ENCODE peak calls at places on chromosomes 4 and X, in five cellular contexts. One of them, this sample, is unnamed.

GRCh38 chr4:151418385-151418784 is 9.4 kb downstream of the FHIP1A start:
- DNase-seq in A549: no peak
- DNase-seq in H1: no peak
- DNase-seq in HepG2: peak; percentile 75
- DNase-seq in K562: no peak
- DNase-seq in this sample: no peak

GRCh38 chrX:134999469-134999868 is 8.7 kb downstream of the SMIM10 start:
- DNase-seq in K562: peak; percentile 30
- DNase-seq in H1: no peak
- DNase-seq in A549: peak; percentile 22
- DNase-seq in HepG2: peak; percentile 44
- DNase-seq in this sample: peak; percentile 2

GRCh38 chr4:26346203-26346620 is 25.4 kb downstream of the RBPJ start:
- DNase-seq in HepG2: no peak
- DNase-seq in H1: no peak
- DNase-seq in A549: no peak
- DNase-seq in K562: peak; percentile 82
- DNase-seq in this sample: no peak

GRCh38 chrX:48472225-48472624 is 2.2 kb upstream of the SLC38A5 start:
- DNase-seq in K562: no peak
- DNase-seq in A549: no peak
- DNase-seq in HepG2: no peak
- DNase-seq in H1: no peak
- DNase-seq in this sample: no peak

GRCh38 chr4:84786478-84786877 is 180.0 kb downstream of the WDFY3 start:
- DNase-seq in A549: no peak
- DNase-seq in HepG2: no peak
- DNase-seq in H1: no peak
- DNase-seq in K562: no peak
- DNase-seq in this sample: no peak

GRCh38 chr4:8025668-8026067 is 86.0 kb upstream of the AFAP1 start:
- DNase-seq in H1: no peak
- DNase-seq in HepG2: no peak
- DNase-seq in A549: no peak
- DNase-seq in K562: no peak
- DNase-seq in this sample: no peak

GRCh38 chrX:77160301-77160700 is 286.9 kb upstream of the FGF16 start:
- DNase-seq in H1: peak; percentile 7
- DNase-seq in A549: no peak
- DNase-seq in K562: no peak
- DNase-seq in HepG2: no peak
- DNase-seq in this sample: no peak

GRCh38 chrX:37462346-37462745 is 109.1 kb upstream of the LANCL3 start:
- DNase-seq in HepG2: no peak
- DNase-seq in H1: no peak
- DNase-seq in K562: no peak
- DNase-seq in A549: no peak
- DNase-seq in this sample: no peak

GRCh38 chr4:41957634-41958033 is 22.4 kb downstream of the TMEM33 start:
- DNase-seq in A549: peak; percentile 11
- DNase-seq in H1: no peak
- DNase-seq in HepG2: peak; percentile 27
- DNase-seq in K562: peak; percentile 60
- DNase-seq in this sample: peak; percentile 20

GRCh38 chrX:8692886-8693285 is 39.1 kb downstream of the ANOS1 start:
- DNase-seq in A549: no peak
- DNase-seq in K562: no peak
- DNase-seq in HepG2: no peak
- DNase-seq in H1: no peak
- DNase-seq in this sample: no peak

GRCh38 chr4:54959656-54960055 is 165.7 kb downstream of the KDR start:
- DNase-seq in H1: no peak
- DNase-seq in HepG2: no peak
- DNase-seq in K562: no peak
- DNase-seq in A549: no peak
- DNase-seq in this sample: no peak

GRCh38 chr4:54539500-54540029 is 118.2 kb upstream of the KIT start:
- DNase-seq in K562: peak; percentile 26
- DNase-seq in H1: no peak
- DNase-seq in A549: peak; percentile 6
- DNase-seq in HepG2: peak; percentile 6
- DNase-seq in this sample: no peak

GRCh38 chr4:176902710-176903323 is 110.1 kb upstream of the VEGFC start:
- DNase-seq in H1: no peak
- DNase-seq in K562: no peak
- DNase-seq in A549: no peak
- DNase-seq in HepG2: no peak
- DNase-seq in this sample: peak; percentile 53
- TF ChIP-seq HDAC2 in H1: no peak
- TF ChIP-seq HDAC2 in K562: no peak
- TF ChIP-seq HDAC2 in A549: no peak
- TF ChIP-seq HDAC2 in HepG2: no peak
- TF ChIP-seq HDAC2 in this sample: no peak

GRCh38 chrX:154733072-154733425 is 17.8 kb downstream of the GAB3 start:
- DNase-seq in H1: no peak
- DNase-seq in K562: no peak
- DNase-seq in HepG2: no peak
- DNase-seq in A549: no peak
- DNase-seq in this sample: no peak

GRCh38 chrX:154731881-154732280 is 19.0 kb downstream of the GAB3 start:
- DNase-seq in HepG2: no peak
- DNase-seq in H1: no peak
- DNase-seq in K562: no peak
- DNase-seq in A549: no peak
- DNase-seq in this sample: no peak

GRCh38 chrX:154734101-154734781 is 16.6 kb downstream of the GAB3 start:
- DNase-seq in H1: no peak
- DNase-seq in A549: no peak
- DNase-seq in K562: no peak
- DNase-seq in HepG2: no peak
- DNase-seq in this sample: no peak

GRCh38 chrX:154731203-154731602 is 19.7 kb downstream of the GAB3 start:
- DNase-seq in HepG2: no peak
- DNase-seq in A549: no peak
- DNase-seq in H1: no peak
- DNase-seq in K562: no peak
- DNase-seq in this sample: no peak

DNA sequence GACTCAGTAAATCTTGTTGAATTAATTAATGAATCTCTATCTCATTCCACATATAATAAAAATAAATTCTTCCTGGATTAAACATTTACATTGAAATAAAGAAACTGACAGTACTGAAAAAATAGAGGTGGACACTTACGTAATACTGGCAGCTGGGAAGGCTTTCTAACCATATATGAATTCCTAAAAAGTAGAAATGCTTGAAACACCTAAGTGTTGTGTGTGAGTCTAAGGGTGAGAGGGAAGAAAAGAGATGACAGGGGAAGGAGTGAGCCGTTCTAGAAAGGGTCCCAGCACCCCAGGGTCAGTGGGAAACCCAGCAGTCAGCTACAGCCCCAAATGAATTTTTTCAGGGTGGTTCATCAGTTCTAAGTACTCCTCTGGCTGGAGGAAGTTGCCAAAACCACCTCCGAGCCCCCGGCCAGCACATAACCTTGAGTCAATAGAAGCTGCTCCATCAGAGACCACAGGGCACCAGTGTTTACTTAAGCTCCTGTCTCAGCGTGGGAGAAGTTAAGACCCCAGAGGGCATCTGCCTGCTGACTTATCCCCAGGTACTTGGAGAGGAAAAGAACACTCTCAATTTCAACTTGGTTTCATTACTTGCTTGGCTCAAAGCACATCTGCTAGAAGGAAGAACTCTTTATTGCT is 18.3 kb downstream of the GAB3 start:
- DNase-seq in A549: no peak
- DNase-seq in H1: no peak
- DNase-seq in K562: no peak
- DNase-seq in HepG2: no peak
- DNase-seq in this sample: no peak
- TF ChIP-seq HDAC2 in A549: no peak
- TF ChIP-seq HDAC2 in H1: no peak
- TF ChIP-seq HDAC2 in K562: no peak
- TF ChIP-seq HDAC2 in HepG2: no peak
- TF ChIP-seq HDAC2 in this sample: no peak

GRCh38 chr4:141346144-141346543 is 125.4 kb downstream of the ZNF330 start:
- DNase-seq in H1: no peak
- DNase-seq in HepG2: peak; percentile 13
- DNase-seq in K562: peak; percentile 35
- DNase-seq in A549: peak; percentile 36
- DNase-seq in this sample: no peak
- TF ChIP-seq HDAC2 in H1: no peak
- TF ChIP-seq HDAC2 in HepG2: no peak
- TF ChIP-seq HDAC2 in K562: no peak
- TF ChIP-seq HDAC2 in A549: no peak
- TF ChIP-seq HDAC2 in this sample: no peak

DNA sequence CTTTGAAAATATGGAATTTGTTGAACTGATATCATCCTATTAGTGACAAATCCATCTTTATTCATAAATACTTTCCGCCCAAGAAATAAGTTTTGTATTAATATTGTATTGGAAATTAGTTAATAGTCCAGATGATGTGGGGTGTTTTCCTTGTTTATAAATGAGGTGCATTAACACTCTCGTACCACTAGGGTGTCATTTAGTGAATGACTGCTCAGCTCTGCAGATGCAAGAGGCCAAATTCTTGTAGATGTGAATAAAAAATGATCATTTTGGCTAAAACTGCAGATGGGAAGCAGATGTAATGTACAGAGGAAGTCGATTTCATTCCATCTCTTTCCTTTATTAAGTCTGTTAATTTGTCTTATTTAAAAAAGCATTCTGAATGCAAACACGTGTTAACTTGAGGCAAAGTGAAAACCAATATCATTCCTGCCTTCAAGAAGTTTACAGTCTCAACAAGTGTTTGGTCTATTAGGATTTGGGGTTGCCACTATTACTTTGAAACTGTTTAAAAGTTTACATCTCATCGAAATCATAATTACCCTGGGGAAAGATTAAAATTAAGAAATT is 108.1 kb downstream of the DHX15 start:
- DNase-seq in H1: no peak
- DNase-seq in HepG2: no peak
- DNase-seq in A549: no peak
- DNase-seq in K562: peak; percentile 33
- DNase-seq in this sample: no peak
- TF ChIP-seq HDAC2 in H1: no peak
- TF ChIP-seq HDAC2 in HepG2: no peak
- TF ChIP-seq HDAC2 in A549: no peak
- TF ChIP-seq HDAC2 in K562: no peak
- TF ChIP-seq HDAC2 in this sample: no peak

DNA sequence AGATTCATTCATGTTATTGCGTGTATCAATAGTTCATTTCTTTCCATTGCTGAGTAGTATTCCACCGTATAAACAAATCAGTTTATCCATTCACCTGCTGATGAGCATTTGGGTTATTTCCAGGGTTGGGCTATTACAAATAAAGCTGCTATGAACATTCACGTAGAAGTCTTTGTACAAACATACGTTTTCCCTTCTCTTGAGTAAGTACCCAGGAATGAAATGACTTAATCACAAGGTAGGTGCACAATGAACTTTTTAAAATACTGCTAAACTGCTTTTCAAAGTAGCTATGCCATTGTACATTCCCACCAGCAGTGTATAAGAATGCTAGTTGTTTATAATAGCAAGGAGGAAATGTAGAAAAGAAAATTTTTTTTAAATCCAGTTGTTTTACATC is 35.9 kb downstream of the SYTL4 start:
- DNase-seq in A549: no peak
- DNase-seq in K562: no peak
- DNase-seq in H1: no peak
- DNase-seq in HepG2: peak; percentile 5
- DNase-seq in this sample: no peak
- TF ChIP-seq HDAC2 in A549: no peak
- TF ChIP-seq HDAC2 in K562: no peak
- TF ChIP-seq HDAC2 in H1: no peak
- TF ChIP-seq HDAC2 in HepG2: no peak
- TF ChIP-seq HDAC2 in this sample: no peak